ENCODE peak calls at places on chromosomes 5 and 9, in eight cellular contexts. Z is HCT116, Y is MM.1S, V is GM23338, H is hepatocyte, W is neural progenitor cell, Q is PC-3, K is GM23248. N is an unnamed sample.

GRCh38 chr5:120465281-120465961 is 1.3 kb downstream of the PRR16 start:
- DNase-seq in Z (no peak), Y (no peak), V (peak), H (peak), W (peak), Q (peak), K (peak), N (no peak)

GRCh38 chr5:167764650-167765289 is 526.7 kb upstream of the WWC1 start:
- DNase-seq in Z (no peak), Y (no peak), V (no peak), H (no peak), W (no peak), Q (no peak), K (peak), N (no peak)

GRCh38 chr9:92679413-92680165 is 9.7 kb upstream of the IPPK start:
- DNase-seq in Z (no peak), Y (no peak), V (peak), H (no peak), W (no peak), Q (no peak), K (no peak), N (no peak)

GRCh38 chr9:109063765-109064164 is 50.5 kb upstream of the CTNNAL1 start:
- DNase-seq in Z (peak), Y (no peak), V (no peak), H (no peak), W (peak), Q (peak), K (peak), N (no peak)

GRCh38 chr5:80711216-80711615 is 56.4 kb upstream of the DHFR start:
- DNase-seq in Z (no peak), Y (no peak), V (no peak), H (no peak), W (no peak), Q (no peak), K (no peak), N (no peak)

GRCh38 chr9:78566948-78567675 is 270.2 kb downstream of the PSAT1 start:
- DNase-seq in Z (no peak), Y (no peak), V (no peak), H (no peak), W (no peak), Q (peak), K (peak), N (no peak)

GRCh38 chr5:9507974-9508373 is 37.9 kb downstream of the SEMA5A start:
- DNase-seq in Z (no peak), Y (no peak), V (no peak), H (peak), W (no peak), Q (no peak), K (peak), N (no peak)

GRCh38 chr5:16568875-16569580 is 47.8 kb downstream of the RETREG1 start:
- DNase-seq in Z (no peak), Y (no peak), V (no peak), H (no peak), W (no peak), Q (no peak), K (no peak), N (no peak)

GRCh38 chr9:29697011-29697410 is 2123.7 kb upstream of the C9orf72 start:
- DNase-seq in Z (no peak), Y (no peak), V (no peak), H (no peak), W (no peak), Q (peak), K (peak), N (no peak)

GRCh38 chr9:36725777-36726356 is 153.2 kb downstream of the MELK start:
- DNase-seq in Z (no peak), Y (no peak), V (peak), H (no peak), W (peak), Q (no peak), K (no peak), N (no peak)

GRCh38 chr9:130451509-130452388 is 7.0 kb downstream of the ASS1 start:
- DNase-seq in Z (no peak), Y (no peak), V (peak), H (peak), W (no peak), Q (peak), K (peak), N (peak)

GRCh38 chr5:125467222-125467621 is 720.8 kb upstream of the ZNF608 start:
- DNase-seq in Z (no peak), Y (no peak), V (no peak), H (no peak), W (no peak), Q (no peak), K (no peak), N (no peak)

GRCh38 chr9:126114850-126115460 is 211.7 kb upstream of the MVB12B start:
- DNase-seq in Z (no peak), Y (no peak), V (no peak), H (no peak), W (no peak), Q (no peak), K (no peak), N (no peak)

GRCh38 chr5:88646866-88647265 is 236.1 kb downstream of the MEF2C start:
- DNase-seq in Z (no peak), Y (no peak), V (no peak), H (no peak), W (no peak), Q (no peak), K (no peak), N (no peak)

GRCh38 chr5:162128117-162128516 is 60.5 kb downstream of the GABRG2 start:
- DNase-seq in Z (peak), Y (no peak), V (peak), H (no peak), W (peak), Q (peak), K (no peak), N (no peak)

GRCh38 chr9:126564128-126564527 is 49.6 kb upstream of the LMX1B start:
- DNase-seq in Z (no peak), Y (no peak), V (no peak), H (no peak), W (peak), Q (no peak), K (no peak), N (no peak)

GRCh38 chr9:112115109-112115508 is 60.0 kb downstream of the SUSD1 start:
- DNase-seq in Z (no peak), Y (no peak), V (no peak), H (no peak), W (no peak), Q (no peak), K (no peak), N (no peak)

GRCh38 chr5:171405615-171406014 is 13.8 kb upstream of the FGF18 start:
- DNase-seq in Z (no peak), Y (no peak), V (peak), H (no peak), W (no peak), Q (no peak), K (peak), N (peak)

GRCh38 chr9:27561697-27562096 is 11.6 kb downstream of the C9orf72 start:
- DNase-seq in Z (no peak), Y (no peak), V (no peak), H (no peak), W (no peak), Q (no peak), K (no peak), N (no peak)

GRCh38 chr9:33329117-33329563 is 38.8 kb downstream of the NFX1 start:
- DNase-seq in Z (no peak), Y (no peak), V (no peak), H (peak), W (no peak), Q (peak), K (peak), N (no peak)

GRCh38 chr5:56088967-56089829 is 94.4 kb upstream of the IL6ST start:
- DNase-seq in Z (no peak), Y (no peak), V (no peak), H (peak), W (no peak), Q (peak), K (peak), N (no peak)

GRCh38 chr5:57406591-57406990 is 76.0 kb downstream of the ACTBL2 start:
- DNase-seq in Z (no peak), Y (no peak), V (no peak), H (no peak), W (no peak), Q (no peak), K (no peak), N (no peak)

GRCh38 chr9:107299437-107299836 is 16.4 kb downstream of the RAD23B start:
- DNase-seq in Z (no peak), Y (no peak), V (no peak), H (no peak), W (no peak), Q (peak), K (peak), N (no peak)

DNA sequence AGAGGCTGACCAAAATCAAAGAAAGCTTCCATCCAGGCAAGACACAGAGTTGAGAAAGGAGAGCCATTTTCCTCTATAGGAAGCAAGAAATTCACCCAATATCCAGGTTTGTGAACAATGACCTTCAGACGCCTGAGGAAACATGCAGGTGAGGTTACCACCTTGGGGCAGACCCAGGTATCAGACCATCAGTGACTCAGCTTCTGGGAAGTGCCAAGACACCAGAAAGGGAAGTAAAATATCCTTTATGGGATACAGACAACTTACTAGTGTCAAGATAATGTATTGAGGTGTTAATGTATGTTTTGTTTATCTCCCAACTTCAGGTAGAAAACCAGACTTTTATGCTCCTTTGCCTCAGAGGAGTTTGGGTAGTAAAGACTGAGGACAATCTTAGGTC is 2.2 kb upstream of the DTWD2 start:
- DNase-seq in Z (no peak), Y (no peak), V (no peak), H (no peak), W (no peak), Q (no peak), K (no peak), N (no peak)
- H3K4me2 ChIP-seq in Z (no peak), Y (no peak), V (no peak), H (no peak), W (no peak), Q (no peak), K (no peak), N (no peak)

GRCh38 chr5:98569288-98569687 is 204.2 kb upstream of the RGMB start:
- DNase-seq in Z (no peak), Y (no peak), V (no peak), H (no peak), W (no peak), Q (no peak), K (no peak), N (no peak)

GRCh38 chr5:98568336-98568735 is 205.1 kb upstream of the RGMB start:
- DNase-seq in Z (no peak), Y (no peak), V (no peak), H (no peak), W (no peak), Q (no peak), K (peak), N (no peak)

GRCh38 chr5:98573834-98574233 is 199.6 kb upstream of the RGMB start:
- DNase-seq in Z (no peak), Y (no peak), V (no peak), H (no peak), W (no peak), Q (no peak), K (no peak), N (no peak)

GRCh38 chr5:98570010-98570409 is 203.5 kb upstream of the RGMB start:
- DNase-seq in Z (no peak), Y (no peak), V (no peak), H (no peak), W (no peak), Q (peak), K (peak), N (no peak)

DNA sequence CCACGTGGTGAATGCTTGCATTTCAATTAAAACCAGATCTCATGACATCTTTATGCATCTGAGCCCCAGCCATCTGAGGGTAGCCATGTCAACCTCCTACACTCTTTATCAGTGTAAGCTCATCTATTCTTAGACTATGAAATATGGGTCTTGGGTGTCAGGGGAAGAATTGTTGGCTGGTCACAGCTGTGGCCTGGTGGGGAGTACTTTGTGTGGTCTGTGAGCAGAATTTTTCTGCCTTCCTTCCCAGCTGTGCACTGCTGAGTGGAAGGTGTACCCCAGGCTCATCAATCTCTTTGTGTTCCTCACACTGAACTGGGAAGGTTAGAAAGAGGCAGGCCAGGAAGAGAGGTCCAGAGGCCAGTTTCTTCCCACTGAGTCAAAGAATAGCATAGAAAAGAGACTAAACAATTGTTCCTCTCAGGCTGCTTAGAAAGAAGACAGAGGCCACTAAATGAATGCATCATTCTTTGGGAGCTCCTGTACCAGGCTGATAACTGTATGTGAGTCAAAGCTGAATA is 202.7 kb upstream of the RGMB start:
- DNase-seq in Z (no peak), Y (no peak), V (no peak), H (no peak), W (peak), Q (peak), K (peak), N (no peak)
- H2AFZ ChIP-seq in Z (no peak), Y (no peak), V (no peak), H (no peak), W (no peak), Q (no peak), K (no peak), N (no peak)

GRCh38 chr5:173745123-173745522 is 128.7 kb upstream of the BOD1 start:
- DNase-seq in Z (no peak), Y (peak), V (peak), H (no peak), W (no peak), Q (no peak), K (no peak), N (peak)

GRCh38 chr5:173744527-173744926 is 128.1 kb upstream of the BOD1 start:
- DNase-seq in Z (no peak), Y (peak), V (peak), H (no peak), W (peak), Q (no peak), K (no peak), N (peak)

GRCh38 chr5:173745561-173745960 is 129.1 kb upstream of the BOD1 start:
- DNase-seq in Z (no peak), Y (no peak), V (no peak), H (no peak), W (no peak), Q (no peak), K (no peak), N (no peak)

GRCh38 chr5:173742432-173742816 is 126.0 kb upstream of the BOD1 start:
- DNase-seq in Z (no peak), Y (peak), V (no peak), H (no peak), W (no peak), Q (no peak), K (no peak), N (peak)

GRCh38 chr5:173743641-173744343 is 127.3 kb upstream of the BOD1 start:
- DNase-seq in Z (no peak), Y (peak), V (no peak), H (peak), W (no peak), Q (no peak), K (no peak), N (peak)
- TF ChIP-seq EZH2phosphoT487 in Z (no peak), Y (no peak), V (no peak), H (no peak), W (no peak), Q (no peak), K (no peak), N (no peak)

GRCh38 chr9:131919181-131919580 is 160.5 kb downstream of the MED27 start:
- DNase-seq in Z (no peak), Y (no peak), V (no peak), H (no peak), W (no peak), Q (no peak), K (no peak), N (no peak)

GRCh38 chr9:131927092-131927491 is 152.6 kb downstream of the MED27 start:
- DNase-seq in Z (no peak), Y (no peak), V (no peak), H (no peak), W (no peak), Q (no peak), K (no peak), N (no peak)

GRCh38 chr9:131925677-131926076 is 154.0 kb downstream of the MED27 start:
- DNase-seq in Z (no peak), Y (no peak), V (no peak), H (no peak), W (no peak), Q (no peak), K (no peak), N (no peak)

GRCh38 chr9:131923132-131923671 is 156.5 kb downstream of the MED27 start:
- DNase-seq in Z (no peak), Y (no peak), V (no peak), H (no peak), W (no peak), Q (no peak), K (no peak), N (no peak)

GRCh38 chr9:131923766-131924165 is 155.9 kb downstream of the MED27 start:
- DNase-seq in Z (no peak), Y (no peak), V (no peak), H (no peak), W (no peak), Q (peak), K (peak), N (no peak)
- H3K4me2 ChIP-seq in Z (no peak), Y (no peak), V (no peak), H (no peak), W (no peak), Q (no peak), K (no peak), N (no peak)

GRCh38 chr5:34525761-34526160 is 130.4 kb upstream of the RAI14 start:
- DNase-seq in Z (no peak), Y (no peak), V (no peak), H (no peak), W (no peak), Q (no peak), K (no peak), N (no peak)

GRCh38 chr5:34523382-34523716 is 132.8 kb upstream of the RAI14 start:
- DNase-seq in Z (no peak), Y (no peak), V (no peak), H (no peak), W (no peak), Q (no peak), K (no peak), N (no peak)

GRCh38 chr5:34521628-34522290 is 134.4 kb upstream of the RAI14 start:
- DNase-seq in Z (no peak), Y (peak), V (no peak), H (peak), W (no peak), Q (peak), K (no peak), N (no peak)

GRCh38 chr5:34522599-34523381 is 133.3 kb upstream of the RAI14 start:
- DNase-seq in Z (peak), Y (peak), V (peak), H (peak), W (peak), Q (peak), K (peak), N (peak)

GRCh38 chr5:34524123-34524522 is 132.0 kb upstream of the RAI14 start:
- DNase-seq in Z (no peak), Y (no peak), V (no peak), H (no peak), W (no peak), Q (peak), K (peak), N (no peak)
- H2AFZ ChIP-seq in Z (no peak), Y (no peak), V (no peak), H (no peak), W (no peak), Q (no peak), K (no peak), N (no peak)

GRCh38 chr5:60977956-60978737 is 33.1 kb downstream of the NDUFAF2 start:
- DNase-seq in Z (no peak), Y (no peak), V (no peak), H (peak), W (no peak), Q (no peak), K (no peak), N (no peak)

DNA sequence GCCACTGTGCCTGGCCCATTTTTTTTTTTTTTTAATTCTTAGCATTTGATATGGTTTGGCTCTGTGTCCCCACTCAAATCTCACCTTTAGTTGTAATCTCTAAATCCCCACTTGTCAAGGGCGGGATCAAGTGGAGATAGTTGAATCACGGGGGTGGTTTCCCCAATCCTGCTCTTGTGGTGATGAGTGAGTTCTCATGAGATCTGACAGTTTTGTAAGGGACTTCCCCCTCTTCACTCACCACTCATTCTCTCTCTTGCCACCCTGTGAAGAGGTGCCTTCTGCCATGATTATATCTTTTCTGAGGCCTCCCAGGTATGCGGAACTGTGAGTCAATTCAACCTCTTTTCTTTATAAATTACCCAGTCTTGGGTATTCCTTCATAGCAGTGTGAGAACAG is 27.2 kb downstream of the NDUFAF2 start:
- DNase-seq in Z (no peak), Y (no peak), V (no peak), H (no peak), W (no peak), Q (no peak), K (no peak), N (no peak)
- TF ChIP-seq EZH2phosphoT487 in Z (no peak), Y (no peak), V (no peak), H (no peak), W (no peak), Q (no peak), K (no peak), N (no peak)

DNA sequence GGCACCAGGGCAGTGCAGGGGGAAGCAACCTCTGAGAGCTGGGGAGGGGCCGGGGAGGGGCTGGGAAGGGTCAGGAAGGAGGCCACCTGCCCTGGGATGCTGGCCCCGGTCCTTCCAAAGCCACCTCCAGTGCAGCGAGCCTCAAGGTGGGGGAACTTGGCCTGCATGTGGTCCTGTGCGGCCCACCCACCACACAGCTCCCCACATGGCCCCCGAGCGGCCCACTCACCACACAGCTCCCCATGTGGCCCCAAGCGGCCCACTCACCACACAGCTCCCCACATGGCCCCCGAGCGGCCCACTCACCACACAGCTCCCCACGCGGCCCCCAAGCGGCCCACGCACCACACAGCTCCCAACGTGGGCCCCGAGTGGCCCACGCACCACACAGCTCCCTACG is 2.0 kb upstream of the LCN10 start:
- DNase-seq in Z (no peak), Y (no peak), V (no peak), H (no peak), W (no peak), Q (no peak), K (no peak), N (no peak)
- H3K4me2 ChIP-seq in Z (no peak), Y (no peak), V (no peak), H (no peak), W (no peak), Q (no peak), K (no peak), N (no peak)